ENCODE peak calls at places on chromosomes 1 and 21, in ten cellular contexts. One of them, this sample, is unnamed.

GRCh38 chr21:39561128-39561527 is 51.6 kb upstream of the B3GALT5 start:
- DNase-seq in mammary epithelial cell: no peak
- DNase-seq in mesothelial cell of epicardium: no peak
- DNase-seq in neural crest cell: no peak
- DNase-seq in fibroblast of lung: no peak
- DNase-seq in CD8-positive, alpha-beta T cell: no peak
- DNase-seq in colonic mucosa: no peak
- DNase-seq in lower leg skin: no peak
- DNase-seq in body of pancreas: no peak
- DNase-seq in dorsolateral prefrontal cortex: no peak
- DNase-seq in this sample: no peak

GRCh38 chr1:8970870-8971337 is 25.2 kb downstream of the CA6 start:
- DNase-seq in mesothelial cell of epicardium: no peak
- DNase-seq in mammary epithelial cell: no peak
- DNase-seq in colonic mucosa: no peak
- DNase-seq in body of pancreas: no peak
- DNase-seq in CD8-positive, alpha-beta T cell: no peak
- DNase-seq in neural crest cell: no peak
- DNase-seq in lower leg skin: no peak
- DNase-seq in fibroblast of lung: no peak
- DNase-seq in dorsolateral prefrontal cortex: no peak
- DNase-seq in this sample: no peak

GRCh38 chr1:235011064-235011598 is 117.5 kb downstream of the TOMM20 start:
- DNase-seq in lower leg skin: peak; percentile 79
- DNase-seq in fibroblast of lung: no peak
- DNase-seq in body of pancreas: no peak
- DNase-seq in colonic mucosa: no peak
- DNase-seq in mesothelial cell of epicardium: no peak
- DNase-seq in CD8-positive, alpha-beta T cell: no peak
- DNase-seq in neural crest cell: no peak
- DNase-seq in dorsolateral prefrontal cortex: no peak
- DNase-seq in mammary epithelial cell: no peak
- DNase-seq in this sample: no peak

GRCh38 chr1:11062965-11063401 is 3.2 kb upstream of the SRM start:
- DNase-seq in neural crest cell: no peak
- DNase-seq in mammary epithelial cell: peak; percentile 54
- DNase-seq in dorsolateral prefrontal cortex: no peak
- DNase-seq in body of pancreas: peak; percentile 4
- DNase-seq in CD8-positive, alpha-beta T cell: no peak
- DNase-seq in lower leg skin: peak; percentile 56
- DNase-seq in mesothelial cell of epicardium: no peak
- DNase-seq in fibroblast of lung: peak; percentile 92
- DNase-seq in colonic mucosa: no peak
- DNase-seq in this sample: no peak

GRCh38 chr1:54229281-54229891 is 29.4 kb downstream of the MRPL37 start:
- DNase-seq in dorsolateral prefrontal cortex: no peak
- DNase-seq in body of pancreas: no peak
- DNase-seq in CD8-positive, alpha-beta T cell: no peak
- DNase-seq in lower leg skin: no peak
- DNase-seq in colonic mucosa: no peak
- DNase-seq in neural crest cell: no peak
- DNase-seq in mammary epithelial cell: peak; percentile 39
- DNase-seq in mesothelial cell of epicardium: no peak
- DNase-seq in fibroblast of lung: peak; percentile 67
- DNase-seq in this sample: peak; percentile 13

GRCh38 chr1:217462159-217462558 is 168.7 kb downstream of the GPATCH2 start:
- DNase-seq in body of pancreas: no peak
- DNase-seq in neural crest cell: no peak
- DNase-seq in dorsolateral prefrontal cortex: no peak
- DNase-seq in mesothelial cell of epicardium: no peak
- DNase-seq in lower leg skin: no peak
- DNase-seq in fibroblast of lung: peak; percentile 6
- DNase-seq in CD8-positive, alpha-beta T cell: no peak
- DNase-seq in colonic mucosa: no peak
- DNase-seq in mammary epithelial cell: no peak
- DNase-seq in this sample: no peak

GRCh38 chr1:229882621-229883020 is 184.4 kb upstream of the GALNT2 start:
- DNase-seq in mesothelial cell of epicardium: no peak
- DNase-seq in colonic mucosa: peak; percentile 1
- DNase-seq in lower leg skin: no peak
- DNase-seq in fibroblast of lung: no peak
- DNase-seq in body of pancreas: peak; percentile 37
- DNase-seq in dorsolateral prefrontal cortex: no peak
- DNase-seq in CD8-positive, alpha-beta T cell: no peak
- DNase-seq in neural crest cell: no peak
- DNase-seq in mammary epithelial cell: no peak
- DNase-seq in this sample: no peak

GRCh38 chr1:99496067-99496466 is 149.8 kb upstream of the PALMD start:
- DNase-seq in colonic mucosa: no peak
- DNase-seq in lower leg skin: no peak
- DNase-seq in CD8-positive, alpha-beta T cell: no peak
- DNase-seq in neural crest cell: no peak
- DNase-seq in dorsolateral prefrontal cortex: no peak
- DNase-seq in fibroblast of lung: no peak
- DNase-seq in body of pancreas: no peak
- DNase-seq in mammary epithelial cell: peak; percentile 53
- DNase-seq in mesothelial cell of epicardium: no peak
- DNase-seq in this sample: peak; percentile 17

GRCh38 chr1:4053160-4053748 is 153.2 kb upstream of the C1orf174 start:
- DNase-seq in mesothelial cell of epicardium: no peak
- DNase-seq in fibroblast of lung: no peak
- DNase-seq in body of pancreas: no peak
- DNase-seq in colonic mucosa: no peak
- DNase-seq in CD8-positive, alpha-beta T cell: no peak
- DNase-seq in mammary epithelial cell: no peak
- DNase-seq in neural crest cell: no peak
- DNase-seq in lower leg skin: peak; percentile 79
- DNase-seq in dorsolateral prefrontal cortex: no peak
- DNase-seq in this sample: no peak

GRCh38 chr1:204503122-204503912 is 8.7 kb upstream of the PIK3C2B start:
- DNase-seq in mammary epithelial cell: peak; percentile 56
- DNase-seq in CD8-positive, alpha-beta T cell: no peak
- DNase-seq in lower leg skin: no peak
- DNase-seq in colonic mucosa: peak; percentile 61
- DNase-seq in neural crest cell: peak; percentile 40
- DNase-seq in dorsolateral prefrontal cortex: no peak
- DNase-seq in body of pancreas: no peak
- DNase-seq in fibroblast of lung: peak; percentile 52
- DNase-seq in mesothelial cell of epicardium: no peak
- DNase-seq in this sample: no peak

GRCh38 chr1:92118826-92119225 is 38.7 kb downstream of the BTBD8 start:
- DNase-seq in dorsolateral prefrontal cortex: no peak
- DNase-seq in lower leg skin: no peak
- DNase-seq in mammary epithelial cell: peak; percentile 59
- DNase-seq in neural crest cell: no peak
- DNase-seq in CD8-positive, alpha-beta T cell: no peak
- DNase-seq in fibroblast of lung: peak; percentile 53
- DNase-seq in mesothelial cell of epicardium: no peak
- DNase-seq in colonic mucosa: no peak
- DNase-seq in body of pancreas: no peak
- DNase-seq in this sample: peak; percentile 39

GRCh38 chr1:17984510-17985085 is 123.0 kb upstream of the IGSF21 start:
- DNase-seq in mammary epithelial cell: no peak
- DNase-seq in fibroblast of lung: peak; percentile 0
- DNase-seq in neural crest cell: peak; percentile 58
- DNase-seq in lower leg skin: no peak
- DNase-seq in body of pancreas: peak; percentile 47
- DNase-seq in mesothelial cell of epicardium: no peak
- DNase-seq in CD8-positive, alpha-beta T cell: no peak
- DNase-seq in colonic mucosa: peak; percentile 49
- DNase-seq in dorsolateral prefrontal cortex: no peak
- DNase-seq in this sample: no peak

GRCh38 chr1:29647581-29647980 is 411.3 kb downstream of the PTPRU start:
- DNase-seq in dorsolateral prefrontal cortex: no peak
- DNase-seq in fibroblast of lung: peak; percentile 40
- DNase-seq in mesothelial cell of epicardium: no peak
- DNase-seq in body of pancreas: no peak
- DNase-seq in CD8-positive, alpha-beta T cell: no peak
- DNase-seq in neural crest cell: no peak
- DNase-seq in mammary epithelial cell: peak; percentile 51
- DNase-seq in lower leg skin: no peak
- DNase-seq in colonic mucosa: no peak
- DNase-seq in this sample: peak; percentile 16

GRCh38 chr1:189752461-189752860 is 725.2 kb downstream of the BRINP3 start:
- DNase-seq in mammary epithelial cell: no peak
- DNase-seq in colonic mucosa: no peak
- DNase-seq in neural crest cell: no peak
- DNase-seq in lower leg skin: no peak
- DNase-seq in dorsolateral prefrontal cortex: no peak
- DNase-seq in fibroblast of lung: peak; percentile 70
- DNase-seq in body of pancreas: no peak
- DNase-seq in mesothelial cell of epicardium: no peak
- DNase-seq in CD8-positive, alpha-beta T cell: no peak
- DNase-seq in this sample: no peak

GRCh38 chr1:246971322-246971721 is 36.5 kb downstream of the ZNF695 start:
- DNase-seq in mammary epithelial cell: no peak
- DNase-seq in neural crest cell: no peak
- DNase-seq in fibroblast of lung: no peak
- DNase-seq in mesothelial cell of epicardium: no peak
- DNase-seq in lower leg skin: peak; percentile 87
- DNase-seq in body of pancreas: peak; percentile 68
- DNase-seq in colonic mucosa: peak; percentile 24
- DNase-seq in dorsolateral prefrontal cortex: no peak
- DNase-seq in CD8-positive, alpha-beta T cell: peak; percentile 27
- DNase-seq in this sample: no peak
- TF ChIP-seq CTCF in mammary epithelial cell: peak; percentile 35
- TF ChIP-seq CTCF in neural crest cell: peak; percentile 53
- TF ChIP-seq CTCF in fibroblast of lung: peak; percentile 89
- TF ChIP-seq CTCF in mesothelial cell of epicardium: no peak
- TF ChIP-seq CTCF in lower leg skin: no peak
- TF ChIP-seq CTCF in body of pancreas: peak; percentile 68
- TF ChIP-seq CTCF in colonic mucosa: peak; percentile 79
- TF ChIP-seq CTCF in dorsolateral prefrontal cortex: peak; percentile 58
- TF ChIP-seq CTCF in CD8-positive, alpha-beta T cell: peak; percentile 67
- TF ChIP-seq CTCF in this sample: peak; percentile 46

GRCh38 chr1:223504741-223505140 is 111.5 kb downstream of the CCDC185 start:
- DNase-seq in body of pancreas: peak; percentile 52
- DNase-seq in lower leg skin: no peak
- DNase-seq in dorsolateral prefrontal cortex: no peak
- DNase-seq in colonic mucosa: peak; percentile 86
- DNase-seq in mesothelial cell of epicardium: no peak
- DNase-seq in neural crest cell: no peak
- DNase-seq in fibroblast of lung: peak; percentile 96
- DNase-seq in CD8-positive, alpha-beta T cell: no peak
- DNase-seq in mammary epithelial cell: peak; percentile 94
- DNase-seq in this sample: peak; percentile 86
- TF ChIP-seq CTCF in body of pancreas: no peak
- TF ChIP-seq CTCF in lower leg skin: no peak
- TF ChIP-seq CTCF in dorsolateral prefrontal cortex: no peak
- TF ChIP-seq CTCF in colonic mucosa: no peak
- TF ChIP-seq CTCF in mesothelial cell of epicardium: no peak
- TF ChIP-seq CTCF in neural crest cell: no peak
- TF ChIP-seq CTCF in fibroblast of lung: no peak
- TF ChIP-seq CTCF in CD8-positive, alpha-beta T cell: no peak
- TF ChIP-seq CTCF in mammary epithelial cell: no peak
- TF ChIP-seq CTCF in this sample: peak; percentile 3

GRCh38 chr1:153534226-153534932 is 1.4 kb downstream of the S100A6 start:
- DNase-seq in neural crest cell: no peak
- DNase-seq in CD8-positive, alpha-beta T cell: no peak
- DNase-seq in mammary epithelial cell: no peak
- DNase-seq in mesothelial cell of epicardium: no peak
- DNase-seq in colonic mucosa: no peak
- DNase-seq in body of pancreas: no peak
- DNase-seq in dorsolateral prefrontal cortex: no peak
- DNase-seq in fibroblast of lung: peak; percentile 63
- DNase-seq in lower leg skin: peak; percentile 86
- DNase-seq in this sample: no peak
- TF ChIP-seq CTCF in neural crest cell: no peak
- TF ChIP-seq CTCF in CD8-positive, alpha-beta T cell: no peak
- TF ChIP-seq CTCF in mammary epithelial cell: no peak
- TF ChIP-seq CTCF in mesothelial cell of epicardium: no peak
- TF ChIP-seq CTCF in colonic mucosa: no peak
- TF ChIP-seq CTCF in body of pancreas: no peak
- TF ChIP-seq CTCF in dorsolateral prefrontal cortex: no peak
- TF ChIP-seq CTCF in fibroblast of lung: no peak
- TF ChIP-seq CTCF in lower leg skin: no peak
- TF ChIP-seq CTCF in this sample: no peak

GRCh38 chr21:15365751-15366392 is 301.1 kb upstream of the NRIP1 start:
- DNase-seq in mesothelial cell of epicardium: no peak
- DNase-seq in fibroblast of lung: no peak
- DNase-seq in colonic mucosa: no peak
- DNase-seq in lower leg skin: no peak
- DNase-seq in body of pancreas: no peak
- DNase-seq in neural crest cell: no peak
- DNase-seq in mammary epithelial cell: peak; percentile 30
- DNase-seq in dorsolateral prefrontal cortex: no peak
- DNase-seq in CD8-positive, alpha-beta T cell: no peak
- DNase-seq in this sample: peak; percentile 18
- TF ChIP-seq CTCF in mesothelial cell of epicardium: no peak
- TF ChIP-seq CTCF in fibroblast of lung: no peak
- TF ChIP-seq CTCF in colonic mucosa: no peak
- TF ChIP-seq CTCF in lower leg skin: no peak
- TF ChIP-seq CTCF in body of pancreas: no peak
- TF ChIP-seq CTCF in neural crest cell: no peak
- TF ChIP-seq CTCF in mammary epithelial cell: no peak
- TF ChIP-seq CTCF in dorsolateral prefrontal cortex: no peak
- TF ChIP-seq CTCF in CD8-positive, alpha-beta T cell: no peak
- TF ChIP-seq CTCF in this sample: no peak

GRCh38 chr1:85911742-85912141 is 203.5 kb upstream of the ZNHIT6 start:
- DNase-seq in neural crest cell: no peak
- DNase-seq in lower leg skin: no peak
- DNase-seq in colonic mucosa: no peak
- DNase-seq in dorsolateral prefrontal cortex: no peak
- DNase-seq in mesothelial cell of epicardium: no peak
- DNase-seq in fibroblast of lung: no peak
- DNase-seq in mammary epithelial cell: no peak
- DNase-seq in CD8-positive, alpha-beta T cell: no peak
- DNase-seq in body of pancreas: no peak
- DNase-seq in this sample: no peak
- TF ChIP-seq CTCF in neural crest cell: peak; percentile 38
- TF ChIP-seq CTCF in lower leg skin: no peak
- TF ChIP-seq CTCF in colonic mucosa: no peak
- TF ChIP-seq CTCF in dorsolateral prefrontal cortex: no peak
- TF ChIP-seq CTCF in mesothelial cell of epicardium: peak; percentile 15
- TF ChIP-seq CTCF in fibroblast of lung: peak; percentile 31
- TF ChIP-seq CTCF in mammary epithelial cell: no peak
- TF ChIP-seq CTCF in CD8-positive, alpha-beta T cell: no peak
- TF ChIP-seq CTCF in body of pancreas: no peak
- TF ChIP-seq CTCF in this sample: peak; percentile 57

GRCh38 chr1:221945669-221946068 is 203.8 kb upstream of the DUSP10 start:
- DNase-seq in body of pancreas: no peak
- DNase-seq in colonic mucosa: no peak
- DNase-seq in neural crest cell: no peak
- DNase-seq in mammary epithelial cell: no peak
- DNase-seq in CD8-positive, alpha-beta T cell: no peak
- DNase-seq in fibroblast of lung: no peak
- DNase-seq in mesothelial cell of epicardium: no peak
- DNase-seq in lower leg skin: no peak
- DNase-seq in dorsolateral prefrontal cortex: no peak
- DNase-seq in this sample: no peak
- TF ChIP-seq CTCF in body of pancreas: no peak
- TF ChIP-seq CTCF in colonic mucosa: no peak
- TF ChIP-seq CTCF in neural crest cell: no peak
- TF ChIP-seq CTCF in mammary epithelial cell: no peak
- TF ChIP-seq CTCF in CD8-positive, alpha-beta T cell: no peak
- TF ChIP-seq CTCF in fibroblast of lung: no peak
- TF ChIP-seq CTCF in mesothelial cell of epicardium: no peak
- TF ChIP-seq CTCF in lower leg skin: no peak
- TF ChIP-seq CTCF in dorsolateral prefrontal cortex: no peak
- TF ChIP-seq CTCF in this sample: peak; percentile 12

This sample was measured in foreskin keratinocyte.